ENCODE peak calls at places on chromosomes 2 and 18, in seven cellular contexts. R, G, C, J, T, S and I are unnamed samples.

GRCh38 chr2:46535360-46535759 is 56.0 kb downstream of the TMEM247 start:
- DNase-seq in R (no peak), G (peak; percentile 19), C (no peak), J (no peak), T (no peak), S (no peak), I (no peak)

GRCh38 chr2:42385225-42385624 is 24.2 kb upstream of the COX7A2L start:
- DNase-seq in R (no peak), G (no peak), C (no peak), J (no peak), T (no peak), S (no peak), I (peak; percentile 30)

GRCh38 chr2:33426666-33427231 is 49.7 kb upstream of the RASGRP3 start:
- DNase-seq in R (no peak), G (no peak), C (no peak), J (peak; percentile 94), T (no peak), S (no peak), I (no peak)

GRCh38 chr2:3151153-3151918 is 226.3 kb downstream of the EIPR1 start:
- DNase-seq in R (no peak), G (no peak), C (no peak), J (no peak), T (no peak), S (no peak), I (no peak)

GRCh38 chr2:98118161-98118560 is 31.2 kb downstream of the VWA3B start:
- DNase-seq in R (no peak), G (no peak), C (no peak), J (peak; percentile 86), T (no peak), S (no peak), I (no peak)

GRCh38 chr2:218152777-218153176 is 14.0 kb downstream of the CXCR1 start:
- DNase-seq in R (no peak), G (no peak), C (no peak), J (no peak), T (no peak), S (no peak), I (peak; percentile 53)

GRCh38 chr2:205407984-205408383 is 274.3 kb upstream of the NRP2 start:
- DNase-seq in R (no peak), G (no peak), C (no peak), J (peak; percentile 10), T (no peak), S (no peak), I (no peak)

GRCh38 chr2:161239416-161240109 is 68.7 kb upstream of the PSMD14 start:
- DNase-seq in R (no peak), G (no peak), C (no peak), J (no peak), T (peak; percentile 66), S (no peak), I (no peak)

GRCh38 chr2:20617892-20618467 is 32.9 kb downstream of the HS1BP3 start:
- DNase-seq in R (peak; percentile 92), G (no peak), C (no peak), J (peak; percentile 95), T (peak; percentile 97), S (no peak), I (peak; percentile 97)

GRCh38 chr2:152648336-152648735 is 68.9 kb downstream of the PRPF40A start:
- DNase-seq in R (no peak), G (no peak), C (no peak), J (no peak), T (no peak), S (no peak), I (peak; percentile 35)

GRCh38 chr18:23617412-23618009 is 31.2 kb upstream of the NPC1 start:
- DNase-seq in R (no peak), G (no peak), C (no peak), J (no peak), T (no peak), S (no peak), I (no peak)

GRCh38 chr2:96874099-96874831 is 4.4 kb upstream of the SEMA4C start:
- DNase-seq in R (no peak), G (peak; percentile 18), C (no peak), J (no peak), T (peak; percentile 53), S (no peak), I (no peak)

GRCh38 chr18:64409511-64409910 is 260.6 kb upstream of the LINC00305 start:
- DNase-seq in R (no peak), G (no peak), C (no peak), J (no peak), T (no peak), S (no peak), I (no peak)

GRCh38 chr18:54147439-54147838 is 77.0 kb downstream of the MBD2 start:
- DNase-seq in R (no peak), G (peak; percentile 29), C (no peak), J (no peak), T (no peak), S (no peak), I (no peak)

GRCh38 chr2:80852808-80853139 is 548.2 kb upstream of the LRRTM1 start:
- DNase-seq in R (no peak), G (no peak), C (no peak), J (no peak), T (no peak), S (no peak), I (no peak)

GRCh38 chr2:62934501-62934900 is 116.1 kb upstream of the OTX1 start:
- DNase-seq in R (no peak), G (no peak), C (no peak), J (no peak), T (no peak), S (no peak), I (no peak)

GRCh38 chr2:225137971-225138370 is 95.7 kb upstream of the DOCK10 start:
- DNase-seq in R (no peak), G (no peak), C (no peak), J (no peak), T (no peak), S (no peak), I (no peak)

GRCh38 chr2:240438810-240439697 is 3.6 kb downstream of the GPC1 start:
- DNase-seq in R (no peak), G (no peak), C (no peak), J (no peak), T (peak; percentile 69), S (no peak), I (peak; percentile 44)

GRCh38 chr18:78445880-78446279 is 533.7 kb upstream of the SALL3 start:
- DNase-seq in R (no peak), G (no peak), C (no peak), J (no peak), T (no peak), S (no peak), I (no peak)

GRCh38 chr18:2191180-2191790 is 380.0 kb downstream of the METTL4 start:
- DNase-seq in R (no peak), G (no peak), C (no peak), J (no peak), T (no peak), S (no peak), I (no peak)

GRCh38 chr2:111624401-111625156 is 259.4 kb downstream of the ANAPC1 start:
- DNase-seq in R (no peak), G (no peak), C (no peak), J (peak; percentile 25), T (no peak), S (no peak), I (no peak)

GRCh38 chr2:12441750-12442626 is 274.7 kb upstream of the TRIB2 start:
- DNase-seq in R (no peak), G (no peak), C (no peak), J (no peak), T (no peak), S (no peak), I (no peak)

GRCh38 chr2:232632229-232632903 is 1.0 kb upstream of the EFHD1 start:
- DNase-seq in R (no peak), G (no peak), C (no peak), J (no peak), T (no peak), S (no peak), I (no peak)

GRCh38 chr18:9683418-9684396 is 24.4 kb upstream of the RAB31 start:
- DNase-seq in R (no peak), G (no peak), C (no peak), J (peak; percentile 59), T (no peak), S (no peak), I (peak; percentile 37)

GRCh38 chr2:198657520-198658121 is 800.1 kb downstream of the SATB2 start:
- DNase-seq in R (no peak), G (no peak), C (no peak), J (peak; percentile 49), T (no peak), S (no peak), I (no peak)

GRCh38 chr18:51066273-51066672 is 36.3 kb downstream of the SMAD4 start:
- DNase-seq in R (no peak), G (no peak), C (no peak), J (no peak), T (no peak), S (no peak), I (peak; percentile 23)